ENCODE peak calls at places on chromosomes 1 and 21, in six cellular contexts. One of them, this sample, is unnamed.

GRCh38 chr1:203626910-203627246 is 246 bp downstream of the ATP2B4 start:
- DNase-seq in SJSA1: no peak
- DNase-seq in ureter: no peak
- DNase-seq in tibial nerve: no peak
- DNase-seq in T-helper 1 cell: no peak
- DNase-seq in A172: no peak
- DNase-seq in this sample: no peak

GRCh38 chr1:149887456-149888159 is 11.8 kb upstream of the BOLA1 start:
- DNase-seq in SJSA1: no peak
- DNase-seq in ureter: peak
- DNase-seq in tibial nerve: peak
- DNase-seq in T-helper 1 cell: peak
- DNase-seq in A172: peak
- DNase-seq in this sample: peak

GRCh38 chr1:97647776-97648175 is 273.1 kb downstream of the DPYD start:
- DNase-seq in SJSA1: no peak
- DNase-seq in ureter: no peak
- DNase-seq in tibial nerve: no peak
- DNase-seq in T-helper 1 cell: no peak
- DNase-seq in A172: peak
- DNase-seq in this sample: no peak

GRCh38 chr21:32141009-32141357 is 137.9 kb downstream of the MIS18A start:
- DNase-seq in SJSA1: no peak
- DNase-seq in ureter: no peak
- DNase-seq in tibial nerve: no peak
- DNase-seq in T-helper 1 cell: no peak
- DNase-seq in A172: no peak
- DNase-seq in this sample: no peak

GRCh38 chr1:31483012-31483946 is 70.3 kb downstream of the SERINC2 start:
- DNase-seq in SJSA1: no peak
- DNase-seq in ureter: peak
- DNase-seq in tibial nerve: peak
- DNase-seq in T-helper 1 cell: no peak
- DNase-seq in A172: peak
- DNase-seq in this sample: no peak

GRCh38 chr21:38323721-38324591 is 67.2 kb downstream of the KCNJ15 start:
- DNase-seq in SJSA1: peak
- DNase-seq in ureter: no peak
- DNase-seq in tibial nerve: no peak
- DNase-seq in T-helper 1 cell: no peak
- DNase-seq in A172: peak
- DNase-seq in this sample: peak

GRCh38 chr1:170097449-170097948 is 23.0 kb upstream of the KIFAP3 start:
- DNase-seq in SJSA1: no peak
- DNase-seq in ureter: no peak
- DNase-seq in tibial nerve: no peak
- DNase-seq in T-helper 1 cell: no peak
- DNase-seq in A172: no peak
- DNase-seq in this sample: no peak

GRCh38 chr1:156407344-156407743 is 38.3 kb downstream of the RHBG start:
- DNase-seq in SJSA1: no peak
- DNase-seq in ureter: no peak
- DNase-seq in tibial nerve: no peak
- DNase-seq in T-helper 1 cell: no peak
- DNase-seq in A172: no peak
- DNase-seq in this sample: no peak

GRCh38 chr1:202158810-202159533 is 1.4 kb downstream of the PTPN7 start:
- DNase-seq in SJSA1: no peak
- DNase-seq in ureter: no peak
- DNase-seq in tibial nerve: no peak
- DNase-seq in T-helper 1 cell: peak
- DNase-seq in A172: no peak
- DNase-seq in this sample: no peak

GRCh38 chr21:45478816-45479669 is 63.2 kb downstream of the SLC19A1 start:
- DNase-seq in SJSA1: no peak
- DNase-seq in ureter: no peak
- DNase-seq in tibial nerve: no peak
- DNase-seq in T-helper 1 cell: no peak
- DNase-seq in A172: no peak
- DNase-seq in this sample: no peak

GRCh38 chr1:116368241-116368640 is 4.8 kb upstream of the ATP1A1 start:
- DNase-seq in SJSA1: no peak
- DNase-seq in ureter: no peak
- DNase-seq in tibial nerve: no peak
- DNase-seq in T-helper 1 cell: no peak
- DNase-seq in A172: peak
- DNase-seq in this sample: no peak

GRCh38 chr1:170685166-170685565 is 21.2 kb downstream of the PRRX1 start:
- DNase-seq in SJSA1: no peak
- DNase-seq in ureter: no peak
- DNase-seq in tibial nerve: no peak
- DNase-seq in T-helper 1 cell: no peak
- DNase-seq in A172: no peak
- DNase-seq in this sample: no peak

GRCh38 chr1:114379987-114380386 is 131.0 kb downstream of the TRIM33 start:
- DNase-seq in SJSA1: no peak
- DNase-seq in ureter: no peak
- DNase-seq in tibial nerve: no peak
- DNase-seq in T-helper 1 cell: no peak
- DNase-seq in A172: no peak
- DNase-seq in this sample: no peak

GRCh38 chr21:42002421-42002958 is 7.7 kb downstream of the ZBTB21 start:
- DNase-seq in SJSA1: peak
- DNase-seq in ureter: no peak
- DNase-seq in tibial nerve: no peak
- DNase-seq in T-helper 1 cell: peak
- DNase-seq in A172: peak
- DNase-seq in this sample: no peak

GRCh38 chr1:175742790-175743459 is 470 bp downstream of the TNR start:
- DNase-seq in SJSA1: no peak
- DNase-seq in ureter: no peak
- DNase-seq in tibial nerve: no peak
- DNase-seq in T-helper 1 cell: no peak
- DNase-seq in A172: peak
- DNase-seq in this sample: peak

GRCh38 chr1:105556266-105556665 is 1500.2 kb upstream of the PRMT6 start:
- DNase-seq in SJSA1: no peak
- DNase-seq in ureter: no peak
- DNase-seq in tibial nerve: no peak
- DNase-seq in T-helper 1 cell: no peak
- DNase-seq in A172: no peak
- DNase-seq in this sample: no peak

This sample was measured in ELF-1.